ENCODE peak calls at places on chromosomes 5 and 9, in eight cellular contexts. J is head of caudate nucleus; Q is EL; F is activated CD4-positive, alpha-beta T cell treated with anti-CD3 and anti-CD28 coated beads, Interleukin-2, amount 50 U/mL, for 48 hours; S is CD8-positive, alpha-beta memory T cell; O is iPS DF 6.9; W is stimulated activated CD4-positive, alpha-beta T cell treated with anti-CD3 and anti-CD28 coated beads, Interleukin-1b, Interleukin-23, amount 100 ng/mL, for 24 hours; E is HuH-7.5. K is an unnamed sample.

GRCh38 chr9:77604316-77604715 is 43.8 kb downstream of the GNA14 start:
- DNase-seq in O (no peak), W (no peak), J (no peak), S (no peak), Q (no peak), E (no peak), F (no peak), K (no peak)

GRCh38 chr5:157241483-157241882 is 24.4 kb upstream of the CYFIP2 start:
- DNase-seq in F (no peak), Q (no peak), S (no peak), J (no peak), E (no peak), W (no peak), O (no peak), K (no peak)

GRCh38 chr5:109943701-109944235 is 254.0 kb downstream of the MAN2A1 start:
- DNase-seq in O (no peak), J (no peak), S (no peak), E (no peak), F (no peak), Q (no peak), W (no peak), K (no peak)

GRCh38 chr5:130549884-130550552 is 615.0 kb downstream of the HINT1 start:
- DNase-seq in O (no peak), W (no peak), S (no peak), Q (peak), E (no peak), J (no peak), F (no peak), K (no peak)

GRCh38 chr5:133050500-133050899 is 1.3 kb upstream of the HSPA4 start:
- DNase-seq in F (no peak), W (no peak), S (no peak), J (no peak), O (no peak), Q (no peak), E (no peak), K (no peak)

GRCh38 chr5:138461343-138462125 is 3.7 kb upstream of the EGR1 start:
- DNase-seq in E (no peak), F (no peak), Q (peak), J (no peak), W (no peak), S (no peak), O (no peak), K (no peak)

GRCh38 chr9:108709922-108710321 is 145.9 kb downstream of the ACTL7B start:
- DNase-seq in Q (no peak), F (no peak), O (no peak), S (no peak), W (no peak), E (no peak), J (no peak), K (no peak)

GRCh38 chr5:124980174-124980941 is 233.9 kb upstream of the ZNF608 start:
- DNase-seq in J (peak), F (no peak), S (no peak), E (no peak), O (peak), Q (no peak), W (no peak), K (peak)

GRCh38 chr5:21663082-21663481 is 1190.1 kb downstream of the CDH12 start:
- DNase-seq in S (no peak), F (no peak), W (no peak), Q (no peak), J (no peak), E (no peak), O (no peak), K (no peak)

GRCh38 chr5:74042559-74043357 is 416.8 kb downstream of the ARHGEF28 start:
- DNase-seq in S (no peak), E (no peak), O (no peak), J (no peak), W (no peak), Q (peak), F (no peak), K (no peak)

GRCh38 chr5:95554647-95555548 is at the start of the genes ARSK and SKIC3:
- DNase-seq in S (peak), W (peak), O (peak), F (peak), J (peak), Q (peak), E (peak), K (peak)

GRCh38 chr9:21833090-21833801 is 30.8 kb downstream of the MTAP start:
- DNase-seq in J (no peak), W (no peak), F (no peak), Q (no peak), S (no peak), O (no peak), E (no peak), K (peak)

GRCh38 chr5:55864606-55865541 is 13.7 kb downstream of the IL31RA start:
- DNase-seq in Q (no peak), F (no peak), J (no peak), E (no peak), W (no peak), O (no peak), S (no peak), K (no peak)

GRCh38 chr5:9820696-9821449 is 190.7 kb upstream of the TAS2R1 start:
- DNase-seq in F (no peak), S (no peak), J (no peak), W (no peak), Q (peak), O (no peak), E (no peak), K (no peak)

GRCh38 chr9:79387091-79387490 is 184.7 kb upstream of the TLE4 start:
- DNase-seq in W (no peak), S (no peak), F (no peak), Q (peak), E (no peak), J (no peak), O (no peak), K (no peak)

GRCh38 chr5:76175051-76175666 is 92.0 kb downstream of the SV2C start:
- DNase-seq in Q (peak), E (peak), S (peak), J (peak), O (peak), W (no peak), F (peak), K (peak)

GRCh38 chr5:1515921-1516571 is 7.7 kb downstream of the LPCAT1 start:
- DNase-seq in O (no peak), S (no peak), J (peak), E (peak), W (no peak), Q (no peak), F (no peak), K (no peak)

GRCh38 chr9:27337833-27338526 is 41.0 kb upstream of the EQTN start:
- DNase-seq in J (peak), Q (no peak), W (no peak), S (no peak), E (no peak), F (no peak), O (no peak), K (no peak)

GRCh38 chr5:35598707-35599370 is 18.8 kb upstream of the SPEF2 start:
- DNase-seq in F (no peak), Q (peak), E (no peak), J (no peak), O (peak), S (no peak), W (no peak), K (no peak)

GRCh38 chr5:124516567-124516966 is 229.9 kb downstream of the ZNF608 start:
- DNase-seq in J (no peak), W (no peak), F (no peak), Q (no peak), O (no peak), S (no peak), E (no peak), K (no peak)

GRCh38 chr5:173454764-173455598 is 126.8 kb upstream of the STC2 start:
- DNase-seq in Q (peak), O (no peak), J (no peak), F (no peak), E (no peak), W (no peak), S (no peak), K (no peak)

GRCh38 chr5:1652873-1653707 is 129.3 kb upstream of the LPCAT1 start:
- DNase-seq in F (no peak), Q (no peak), O (no peak), S (no peak), W (no peak), J (peak), E (no peak), K (no peak)

GRCh38 chr5:160651682-160652645 is 200.0 kb downstream of the ATP10B start:
- DNase-seq in J (no peak), O (no peak), E (no peak), Q (no peak), W (no peak), S (no peak), F (no peak), K (no peak)

GRCh38 chr5:19885040-19885824 is 102.8 kb downstream of the CDH18 start:
- DNase-seq in J (no peak), S (no peak), F (no peak), O (no peak), W (no peak), Q (no peak), E (no peak), K (no peak)

GRCh38 chr9:113737414-113738271 is 138.5 kb upstream of the ZNF618 start:
- DNase-seq in W (no peak), F (peak), S (no peak), O (peak), J (no peak), E (peak), Q (peak), K (no peak)

GRCh38 chr5:167011196-167011595 is 1280.2 kb upstream of the WWC1 start:
- DNase-seq in Q (no peak), J (no peak), W (no peak), E (no peak), S (no peak), O (no peak), F (no peak), K (no peak)

GRCh38 chr9:35227283-35227682 is 65.5 kb downstream of the UNC13B start:
- DNase-seq in W (no peak), O (no peak), E (no peak), F (no peak), S (no peak), Q (no peak), J (no peak), K (no peak)

GRCh38 chr5:128276537-128277216 is 193.1 kb downstream of the SLC12A2 start:
- DNase-seq in W (no peak), O (no peak), Q (peak), J (no peak), S (no peak), F (no peak), E (no peak), K (no peak)